ENCODE peak calls at places on chromosomes 4 and X, in six cellular contexts. One of them, this sample, is unnamed. For H3K4me1, the result is how much of the 10 kb centered on the place peaks cover.

GRCh38 chrX:627510-627964 is 3.1 kb upstream of the SHOX start:
- DNase-seq in breast epithelium: no peak
- DNase-seq in prostate gland: no peak
- DNase-seq in upper lobe of left lung: no peak
- DNase-seq in suprapubic skin: peak
- DNase-seq in HepG2: no peak
- DNase-seq in this sample: no peak

GRCh38 chr4:84238247-84239090 is 260.6 kb downstream of the NKX6-1 start:
- DNase-seq in breast epithelium: no peak
- DNase-seq in HepG2: no peak
- DNase-seq in upper lobe of left lung: no peak
- DNase-seq in prostate gland: no peak
- DNase-seq in suprapubic skin: no peak
- DNase-seq in this sample: no peak

GRCh38 chr4:78379040-78379439 is 172.5 kb upstream of the ANXA3 start:
- DNase-seq in upper lobe of left lung: no peak
- DNase-seq in suprapubic skin: no peak
- DNase-seq in HepG2: no peak
- DNase-seq in prostate gland: no peak
- DNase-seq in breast epithelium: no peak
- DNase-seq in this sample: no peak

GRCh38 chr4:93828332-93828829 is at the start of gene ATOH1:
- DNase-seq in prostate gland: no peak
- DNase-seq in breast epithelium: no peak
- DNase-seq in suprapubic skin: no peak
- DNase-seq in upper lobe of left lung: no peak
- DNase-seq in HepG2: no peak
- DNase-seq in this sample: peak

GRCh38 chr4:5012477-5012876 is 6.8 kb downstream of the CYTL1 start:
- DNase-seq in prostate gland: no peak
- DNase-seq in breast epithelium: no peak
- DNase-seq in HepG2: no peak
- DNase-seq in suprapubic skin: no peak
- DNase-seq in upper lobe of left lung: no peak
- DNase-seq in this sample: no peak

GRCh38 chrX:16433021-16433420 is 216.9 kb upstream of the S100G start:
- DNase-seq in prostate gland: no peak
- DNase-seq in upper lobe of left lung: no peak
- DNase-seq in HepG2: no peak
- DNase-seq in suprapubic skin: no peak
- DNase-seq in breast epithelium: no peak
- DNase-seq in this sample: no peak

GRCh38 chrX:47776301-47776700 is 60.4 kb upstream of the ZNF81 start:
- DNase-seq in prostate gland: no peak
- DNase-seq in HepG2: no peak
- DNase-seq in breast epithelium: no peak
- DNase-seq in suprapubic skin: no peak
- DNase-seq in upper lobe of left lung: no peak
- DNase-seq in this sample: no peak

GRCh38 chr4:145183023-145183422 is 2.6 kb upstream of the OTUD4 start:
- DNase-seq in suprapubic skin: no peak
- DNase-seq in prostate gland: no peak
- DNase-seq in HepG2: no peak
- DNase-seq in breast epithelium: no peak
- DNase-seq in upper lobe of left lung: no peak
- DNase-seq in this sample: no peak

GRCh38 chr4:30840571-30840970 is 120.4 kb downstream of the PCDH7 start:
- DNase-seq in HepG2: no peak
- DNase-seq in breast epithelium: no peak
- DNase-seq in suprapubic skin: no peak
- DNase-seq in prostate gland: no peak
- DNase-seq in upper lobe of left lung: no peak
- DNase-seq in this sample: no peak

DNA sequence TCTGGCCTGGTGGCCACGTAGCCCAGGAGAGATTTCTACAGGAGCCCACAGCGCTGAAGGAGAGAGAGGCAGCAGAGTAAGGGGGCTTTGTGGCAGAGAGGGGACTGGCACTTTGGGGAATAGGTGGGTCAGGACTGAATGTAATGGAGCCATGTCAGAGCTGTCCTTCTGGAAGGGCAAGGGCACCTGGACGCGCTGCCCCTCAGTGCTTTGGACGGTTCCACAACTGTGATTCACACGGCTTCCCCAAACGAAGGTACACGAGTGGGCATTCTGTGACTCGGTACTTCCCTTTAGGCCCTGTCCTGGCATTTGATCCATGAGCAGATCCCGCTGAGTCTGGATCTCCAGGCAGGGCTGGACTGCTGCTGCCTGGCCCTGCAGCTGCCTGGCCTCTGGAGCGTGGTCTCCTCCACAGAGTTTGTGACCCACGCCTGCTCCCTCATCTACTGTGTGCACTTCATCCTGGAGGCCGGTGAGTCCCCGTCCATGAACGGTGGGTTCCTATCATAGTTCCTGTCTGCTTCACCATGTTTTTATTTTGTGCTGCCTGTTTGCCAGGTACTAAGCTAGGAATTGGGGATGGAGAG is 35.2 kb upstream of the MSANTD1 start:
- DNase-seq in breast epithelium: peak
- DNase-seq in prostate gland: no peak
- DNase-seq in HepG2: no peak
- DNase-seq in upper lobe of left lung: no peak
- DNase-seq in suprapubic skin: no peak
- DNase-seq in this sample: no peak
- TF ChIP-seq POLR2A in breast epithelium: no peak
- TF ChIP-seq POLR2A in prostate gland: no peak
- TF ChIP-seq POLR2A in HepG2: no peak
- TF ChIP-seq POLR2A in upper lobe of left lung: no peak
- TF ChIP-seq POLR2A in suprapubic skin: no peak
- TF ChIP-seq POLR2A in this sample: no peak

DNA sequence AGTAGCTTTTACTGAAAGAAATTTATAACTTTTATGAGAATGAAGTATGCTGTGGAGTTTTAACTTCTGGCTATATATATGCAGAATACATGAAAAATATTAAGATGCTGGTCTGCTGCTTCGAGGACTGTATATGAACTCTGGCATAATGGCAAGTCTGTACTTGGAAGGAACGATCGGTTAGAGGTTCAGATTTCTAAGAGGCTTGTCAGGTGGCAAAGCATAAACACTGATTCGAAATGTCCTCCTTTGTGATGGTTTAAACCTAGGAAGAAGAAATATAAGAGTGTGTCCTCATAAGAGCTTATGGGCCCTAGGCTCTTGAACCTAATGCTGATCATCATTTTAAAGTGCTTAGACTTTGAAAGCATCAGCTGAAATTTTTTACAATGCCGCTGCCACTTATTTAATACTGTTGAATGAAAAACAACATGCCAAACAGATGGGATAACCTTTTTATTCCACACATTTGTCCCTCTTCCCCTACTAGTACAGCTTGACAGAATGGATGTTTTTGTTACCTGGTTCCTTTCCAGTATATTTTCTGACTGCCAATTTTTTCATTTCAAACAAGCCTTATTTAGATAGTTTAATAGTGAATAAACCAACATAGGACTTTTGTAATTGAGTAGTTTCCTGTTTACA is 8.7 kb downstream of the SPRY1 start:
- DNase-seq in upper lobe of left lung: no peak
- DNase-seq in prostate gland: no peak
- DNase-seq in breast epithelium: no peak
- DNase-seq in HepG2: no peak
- DNase-seq in suprapubic skin: no peak
- DNase-seq in this sample: no peak
- TF ChIP-seq POLR2AphosphoS5 in upper lobe of left lung: no peak
- TF ChIP-seq POLR2AphosphoS5 in prostate gland: no peak
- TF ChIP-seq POLR2AphosphoS5 in breast epithelium: no peak
- TF ChIP-seq POLR2AphosphoS5 in HepG2: peak
- TF ChIP-seq POLR2AphosphoS5 in suprapubic skin: no peak
- TF ChIP-seq POLR2AphosphoS5 in this sample: no peak

GRCh38 chr4:101850698-101851097 is 60.2 kb downstream of the BANK1 start:
- DNase-seq in prostate gland: no peak
- DNase-seq in suprapubic skin: no peak
- DNase-seq in HepG2: no peak
- DNase-seq in breast epithelium: no peak
- DNase-seq in upper lobe of left lung: no peak
- DNase-seq in this sample: no peak
- H3K4me1 ChIP-seq in prostate gland: under half
- H3K4me1 ChIP-seq in suprapubic skin: under half
- H3K4me1 ChIP-seq in HepG2: under half
- H3K4me1 ChIP-seq in breast epithelium: under half
- H3K4me1 ChIP-seq in upper lobe of left lung: under half
- H3K4me1 ChIP-seq in this sample: under half

DNA sequence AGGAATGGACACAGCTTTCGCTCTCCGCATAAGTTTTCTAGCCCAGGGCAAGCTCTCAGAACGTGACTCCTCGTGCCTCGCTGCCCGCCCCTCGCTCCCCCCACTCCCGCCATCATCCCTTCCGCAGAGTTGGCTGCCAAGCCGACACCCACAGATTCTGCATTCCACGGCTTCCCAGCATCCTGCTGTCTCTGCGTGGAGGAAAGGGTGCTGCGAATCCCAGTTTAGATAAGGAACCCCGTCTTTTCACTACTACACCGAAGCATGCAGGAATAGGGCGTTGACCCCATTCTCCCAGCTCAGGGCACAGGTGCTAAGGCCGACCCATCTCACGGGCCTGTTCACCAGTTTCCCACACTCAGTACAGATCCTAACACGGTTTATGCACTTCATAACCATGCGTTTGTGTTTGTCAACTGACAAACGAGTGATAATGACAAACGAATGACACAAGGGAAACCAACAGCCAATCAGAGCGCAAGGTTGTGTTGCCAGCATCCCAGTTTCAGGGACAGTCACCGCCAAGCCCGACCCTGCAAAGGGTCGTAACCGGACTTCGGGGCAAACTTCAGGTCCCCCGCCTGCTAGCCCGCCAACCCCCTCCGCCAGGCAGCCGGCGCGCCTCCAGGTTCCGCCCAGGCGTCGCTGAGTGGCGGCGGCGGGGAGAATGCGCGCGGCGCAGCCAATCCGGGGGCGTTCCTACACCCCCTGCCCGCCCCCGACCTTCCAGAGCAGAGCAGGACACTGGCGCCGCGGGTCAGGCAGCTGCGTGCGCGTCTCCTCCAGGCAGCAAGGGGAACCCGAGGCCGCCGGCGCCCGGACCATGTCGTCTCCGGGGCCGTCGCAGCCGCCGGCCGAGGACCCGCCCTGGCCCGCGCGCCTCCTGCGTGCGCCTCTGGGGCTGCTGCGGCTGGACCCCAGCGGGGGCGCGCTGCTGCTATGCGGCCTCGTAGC is at the start of gene CYP2U1:
- DNase-seq in upper lobe of left lung: peak
- DNase-seq in prostate gland: peak
- DNase-seq in suprapubic skin: peak
- DNase-seq in breast epithelium: peak
- DNase-seq in HepG2: peak
- DNase-seq in this sample: peak
- TF ChIP-seq POLR2A in upper lobe of left lung: no peak
- TF ChIP-seq POLR2A in prostate gland: peak
- TF ChIP-seq POLR2A in suprapubic skin: peak
- TF ChIP-seq POLR2A in breast epithelium: no peak
- TF ChIP-seq POLR2A in HepG2: peak
- TF ChIP-seq POLR2A in this sample: peak

DNA sequence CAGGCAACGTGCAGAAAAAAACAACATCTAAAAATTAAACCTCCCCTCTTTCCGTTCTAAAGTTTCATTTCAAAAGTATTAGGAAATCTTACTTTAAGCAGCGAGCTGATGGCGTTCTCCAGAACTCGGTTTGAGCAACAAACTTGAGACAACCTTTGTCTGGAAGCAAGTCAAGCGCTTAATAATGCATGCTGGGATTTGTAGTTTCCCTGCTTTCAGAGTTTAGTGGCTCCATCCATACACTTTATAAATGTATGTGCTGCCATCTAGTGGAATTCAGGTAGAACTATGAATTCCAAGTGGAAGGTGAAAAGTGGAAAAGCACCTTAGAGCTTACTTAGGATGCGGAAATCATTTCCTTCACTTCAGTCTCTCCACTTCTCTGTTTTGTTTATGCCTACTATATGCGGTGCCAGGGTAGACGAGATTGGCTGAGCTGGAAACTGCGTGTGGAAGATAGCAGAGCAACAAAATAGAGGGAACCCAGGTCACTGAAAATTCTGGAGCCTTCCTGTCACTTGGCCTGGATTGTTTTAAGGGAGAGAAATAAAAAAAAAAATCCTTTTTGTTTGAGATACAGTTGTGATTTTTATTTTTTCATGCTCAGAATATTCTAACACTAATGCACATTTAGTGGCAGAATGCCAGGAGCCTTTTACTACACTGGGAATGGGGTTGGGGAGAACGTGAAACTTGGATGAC is at the start of gene BDH2:
- DNase-seq in HepG2: peak
- DNase-seq in upper lobe of left lung: peak
- DNase-seq in breast epithelium: no peak
- DNase-seq in suprapubic skin: no peak
- DNase-seq in prostate gland: peak
- DNase-seq in this sample: peak
- TF ChIP-seq POLR2AphosphoS5 in HepG2: peak
- TF ChIP-seq POLR2AphosphoS5 in upper lobe of left lung: no peak
- TF ChIP-seq POLR2AphosphoS5 in breast epithelium: no peak
- TF ChIP-seq POLR2AphosphoS5 in suprapubic skin: no peak
- TF ChIP-seq POLR2AphosphoS5 in prostate gland: peak
- TF ChIP-seq POLR2AphosphoS5 in this sample: peak

GRCh38 chr4:88814043-88814617 is 116.5 kb upstream of the NAP1L5 start:
- DNase-seq in prostate gland: no peak
- DNase-seq in HepG2: no peak
- DNase-seq in suprapubic skin: no peak
- DNase-seq in breast epithelium: no peak
- DNase-seq in upper lobe of left lung: no peak
- DNase-seq in this sample: no peak

GRCh38 chr4:88811904-88812303 is 114.3 kb upstream of the NAP1L5 start:
- DNase-seq in prostate gland: no peak
- DNase-seq in breast epithelium: no peak
- DNase-seq in upper lobe of left lung: no peak
- DNase-seq in HepG2: no peak
- DNase-seq in suprapubic skin: no peak
- DNase-seq in this sample: no peak

GRCh38 chr4:88809561-88810219 is 112.1 kb upstream of the NAP1L5 start:
- DNase-seq in breast epithelium: no peak
- DNase-seq in prostate gland: no peak
- DNase-seq in upper lobe of left lung: no peak
- DNase-seq in suprapubic skin: no peak
- DNase-seq in HepG2: peak
- DNase-seq in this sample: no peak

GRCh38 chr4:88812976-88813375 is 115.3 kb upstream of the NAP1L5 start:
- DNase-seq in suprapubic skin: no peak
- DNase-seq in upper lobe of left lung: no peak
- DNase-seq in HepG2: no peak
- DNase-seq in breast epithelium: no peak
- DNase-seq in prostate gland: no peak
- DNase-seq in this sample: no peak

GRCh38 chr4:88812420-88812819 is 114.8 kb upstream of the NAP1L5 start:
- DNase-seq in HepG2: no peak
- DNase-seq in prostate gland: no peak
- DNase-seq in upper lobe of left lung: peak
- DNase-seq in suprapubic skin: no peak
- DNase-seq in breast epithelium: no peak
- DNase-seq in this sample: no peak
- H3K4me1 ChIP-seq in HepG2: half or more
- H3K4me1 ChIP-seq in prostate gland: under half
- H3K4me1 ChIP-seq in upper lobe of left lung: under half
- H3K4me1 ChIP-seq in suprapubic skin: under half
- H3K4me1 ChIP-seq in breast epithelium: under half
- H3K4me1 ChIP-seq in this sample: half or more

GRCh38 chrX:66039916-66040315 is at the start of gene VSIG4:
- DNase-seq in breast epithelium: no peak
- DNase-seq in HepG2: no peak
- DNase-seq in prostate gland: no peak
- DNase-seq in suprapubic skin: no peak
- DNase-seq in upper lobe of left lung: peak
- DNase-seq in this sample: peak
- TF ChIP-seq POLR2A in breast epithelium: no peak
- TF ChIP-seq POLR2A in HepG2: no peak
- TF ChIP-seq POLR2A in prostate gland: no peak
- TF ChIP-seq POLR2A in suprapubic skin: no peak
- TF ChIP-seq POLR2A in upper lobe of left lung: no peak
- TF ChIP-seq POLR2A in this sample: peak

This sample was measured in transverse colon.